ENCODE peak calls at places on chromosome 1, in seven cellular contexts. Y is stimulated activated CD4-positive, alpha-beta T cell treated with anti-CD3 and anti-CD28 coated beads, Interleukin-12 subunit alpha, Interleukin-12 subunit beta, amount 100 ng/mL, for 48 hours; S is SW 1271; L is KG1; D is thyroid gland; Q is HEK293T; F is AG10803. N is an unnamed sample.

GRCh38 chr1:182299728-182300581 is 91.6 kb downstream of the GLUL start:
- DNase-seq in Y (no peak), S (no peak), L (peak), D (no peak), Q (no peak), F (peak), N (peak)

GRCh38 chr1:48556161-48556850 is 84.3 kb upstream of the SPATA6 start:
- DNase-seq in Y (no peak), S (no peak), L (no peak), D (no peak), Q (no peak), F (no peak), N (no peak)

GRCh38 chr1:18950415-18951026 is 6.0 kb downstream of the IFFO2 start:
- DNase-seq in Y (peak), S (no peak), L (no peak), D (peak), Q (no peak), F (no peak), N (no peak)

GRCh38 chr1:31531177-31532000 is 44.9 kb upstream of the TINAGL1 start:
- DNase-seq in Y (no peak), S (no peak), L (no peak), D (no peak), Q (no peak), F (peak), N (no peak)

GRCh38 chr1:210445931-210446330 is 117.2 kb downstream of the HHAT start:
- DNase-seq in Y (no peak), S (no peak), L (no peak), D (no peak), Q (no peak), F (no peak), N (no peak)

GRCh38 chr1:248695451-248696132 is 7.0 kb downstream of the OR14I1 start:
- DNase-seq in Y (no peak), S (no peak), L (no peak), D (no peak), Q (no peak), F (peak), N (no peak)

GRCh38 chr1:158177705-158178450 is 2.8 kb upstream of the CD1D start:
- DNase-seq in Y (peak), S (no peak), L (no peak), D (peak), Q (peak), F (peak), N (no peak)

GRCh38 chr1:59008599-59009347 is 224.9 kb upstream of the JUN start:
- DNase-seq in Y (no peak), S (no peak), L (no peak), D (no peak), Q (no peak), F (peak), N (no peak)

GRCh38 chr1:200182701-200183100 is 155.2 kb downstream of the NR5A2 start:
- DNase-seq in Y (no peak), S (no peak), L (no peak), D (no peak), Q (no peak), F (no peak), N (no peak)

GRCh38 chr1:55582078-55582477 is 366.9 kb upstream of the USP24 start:
- DNase-seq in Y (no peak), S (no peak), L (no peak), D (no peak), Q (no peak), F (no peak), N (no peak)

GRCh38 chr1:160519542-160520435 is 3.3 kb downstream of the SLAMF6 start:
- DNase-seq in Y (peak), S (no peak), L (no peak), D (no peak), Q (no peak), F (no peak), N (no peak)

GRCh38 chr1:155645024-155645423 is 35.0 kb downstream of the MSTO1 start:
- DNase-seq in Y (no peak), S (no peak), L (no peak), D (no peak), Q (no peak), F (peak), N (no peak)

GRCh38 chr1:243715285-243715684 is 134.8 kb downstream of the AKT3 start:
- DNase-seq in Y (no peak), S (no peak), L (no peak), D (no peak), Q (no peak), F (peak), N (no peak)

GRCh38 chr1:48619529-48619928 is 147.5 kb upstream of the SPATA6 start:
- DNase-seq in Y (no peak), S (no peak), L (no peak), D (no peak), Q (peak), F (peak), N (no peak)

GRCh38 chr1:149942207-149942606 is 5.5 kb upstream of the MTMR11 start:
- DNase-seq in Y (no peak), S (no peak), L (no peak), D (no peak), Q (peak), F (no peak), N (no peak)

GRCh38 chr1:115469703-115470476 is 131.8 kb upstream of the NGF start:
- DNase-seq in Y (peak), S (no peak), L (peak), D (peak), Q (peak), F (peak), N (peak)

GRCh38 chr1:114671011-114671938 is 1.4 kb upstream of the DENND2C start:
- DNase-seq in Y (no peak), S (no peak), L (no peak), D (no peak), Q (no peak), F (peak), N (no peak)

GRCh38 chr1:184524248-184524647 is 137.4 kb downstream of the C1orf21 start:
- DNase-seq in Y (no peak), S (no peak), L (no peak), D (no peak), Q (no peak), F (peak), N (no peak)

GRCh38 chr1:234925440-234926251 is 203.0 kb downstream of the TOMM20 start:
- DNase-seq in Y (no peak), S (peak), L (no peak), D (peak), Q (no peak), F (peak), N (no peak)

GRCh38 chr1:42328916-42329496 is 6.0 kb downstream of the FOXJ3 start:
- DNase-seq in Y (no peak), S (no peak), L (no peak), D (no peak), Q (no peak), F (no peak), N (no peak)

GRCh38 chr1:170768929-170769328 is 105.0 kb downstream of the PRRX1 start:
- DNase-seq in Y (no peak), S (no peak), L (no peak), D (no peak), Q (no peak), F (no peak), N (no peak)

GRCh38 chr1:118487932-118488331 is 302.9 kb upstream of the SPAG17 start:
- DNase-seq in Y (no peak), S (no peak), L (no peak), D (no peak), Q (no peak), F (no peak), N (no peak)

GRCh38 chr1:248618878-248619277 is 16.0 kb downstream of the OR2T11 start:
- DNase-seq in Y (peak), S (peak), L (no peak), D (peak), Q (peak), F (peak), N (no peak)

GRCh38 chr1:156851779-156852413 is 7.0 kb downstream of the INSRR start:
- DNase-seq in Y (no peak), S (no peak), L (no peak), D (peak), Q (no peak), F (no peak), N (no peak)

N was measured in NCI-H2107.